ENCODE peak calls at places on chromosomes 2 and 18, in four cellular contexts. C is A549, L is neuronal stem cell, E is GM23248. Z is an unnamed sample.

GRCh38 chr18:2655153-2655953 is at the start of gene SMCHD1:
- DNase-seq in C (peak; percentile 27), L (peak; percentile 83), E (peak; percentile 92), Z (peak; percentile 81)

GRCh38 chr2:120571015-120571728 is 164.5 kb upstream of the GLI2 start:
- DNase-seq in C (no peak), L (no peak), E (no peak), Z (no peak)

GRCh38 chr2:169160926-169161481 is 91.6 kb downstream of the DHRS9 start:
- DNase-seq in C (no peak), L (no peak), E (no peak), Z (no peak)

GRCh38 chr2:98269274-98269673 is 77.0 kb upstream of the CNGA3 start:
- DNase-seq in C (peak; percentile 44), L (peak; percentile 36), E (peak; percentile 73), Z (peak; percentile 86)

GRCh38 chr2:169933124-169933711 is 106.0 kb downstream of the UBR3 start:
- DNase-seq in C (peak; percentile 22), L (no peak), E (peak; percentile 84), Z (peak; percentile 61)

GRCh38 chr2:39142012-39142346 is 21.1 kb upstream of the SOS1 start:
- DNase-seq in C (no peak), L (no peak), E (no peak), Z (no peak)

GRCh38 chr2:203893823-203894222 is 26.3 kb downstream of the CTLA4 start:
- DNase-seq in C (no peak), L (no peak), E (peak; percentile 32), Z (no peak)

GRCh38 chr2:86788881-86789686 is 1.6 kb downstream of the CD8A start:
- DNase-seq in C (no peak), L (no peak), E (peak; percentile 37), Z (peak; percentile 81)

GRCh38 chr2:54008439-54008838 is 37.6 kb upstream of the PSME4 start:
- DNase-seq in C (no peak), L (no peak), E (no peak), Z (no peak)

GRCh38 chr2:67565761-67566160 is 168.6 kb downstream of the ETAA1 start:
- DNase-seq in C (no peak), L (no peak), E (peak; percentile 96), Z (no peak)

GRCh38 chr2:159098374-159098773 is 129.9 kb downstream of the TANC1 start:
- DNase-seq in C (no peak), L (no peak), E (no peak), Z (no peak)
- H3K4me2 ChIP-seq in C (peak overlapping the region; percentile 46), L (no peak overlapping the region), E (no peak overlapping the region), Z (no peak overlapping the region)

DNA sequence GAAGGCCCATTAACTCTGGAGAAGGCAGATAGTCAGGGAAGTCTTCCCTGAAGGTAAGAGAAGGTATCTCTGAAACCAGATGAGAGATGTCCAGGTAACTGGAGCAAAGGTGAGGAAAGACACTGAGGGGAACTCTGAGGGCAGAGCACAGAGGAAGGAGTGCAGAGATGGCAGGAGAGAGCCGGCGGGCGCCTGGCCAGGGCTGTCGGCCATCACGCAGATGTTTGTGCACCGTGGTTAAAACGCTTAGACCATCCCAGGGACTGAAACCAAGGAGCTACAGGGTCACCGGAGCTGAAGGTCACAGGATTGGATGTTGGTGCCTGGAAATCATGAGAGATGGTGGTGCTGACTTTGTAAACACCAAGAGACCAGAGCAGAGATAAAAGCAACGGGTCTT is 55.4 kb downstream of the LAMA1 start:
- DNase-seq in C (no peak), L (no peak), E (no peak), Z (no peak)
- H3K4me2 ChIP-seq in C (no peak overlapping the region), L (no peak overlapping the region), E (no peak overlapping the region), Z (no peak overlapping the region)

DNA sequence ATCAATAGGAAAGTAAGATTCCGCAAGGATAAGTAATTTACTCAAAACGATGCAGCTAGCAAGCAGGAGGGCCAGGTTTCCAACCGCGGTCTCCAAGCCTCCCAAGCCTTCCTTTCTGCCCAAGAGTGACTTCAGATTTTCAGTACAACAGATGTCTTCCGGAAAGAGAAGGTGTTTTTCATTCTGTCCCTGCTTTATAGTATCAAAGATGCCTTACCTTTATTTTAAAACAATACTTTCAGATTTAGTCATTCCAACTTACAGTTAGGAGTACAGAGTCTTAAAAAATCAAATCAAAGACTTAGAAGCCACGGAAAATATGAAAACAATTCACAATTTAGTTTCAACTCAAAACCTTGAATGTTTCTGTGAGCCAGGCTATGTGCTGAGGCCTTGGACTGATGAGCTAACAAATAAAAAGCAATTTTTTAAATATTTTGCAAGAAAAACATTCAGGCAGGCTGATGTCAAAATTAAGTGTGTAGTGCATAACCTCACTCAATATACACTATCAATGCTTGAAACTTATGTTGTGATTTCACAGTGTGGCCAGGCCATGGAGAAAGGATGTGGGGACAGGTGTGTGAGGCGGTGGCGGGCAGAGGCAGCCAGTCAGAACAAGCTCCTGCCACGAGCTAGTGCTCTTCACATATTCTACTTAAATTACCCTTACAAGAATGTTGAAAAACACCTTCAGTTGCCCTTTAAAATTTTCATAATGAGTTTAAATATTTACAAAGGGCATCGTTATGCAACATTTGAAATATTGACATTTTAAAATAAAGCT is 43.4 kb downstream of the CYB5A start:
- DNase-seq in C (no peak), L (no peak), E (no peak), Z (no peak)
- H3K4me2 ChIP-seq in C (peak overlapping the region; percentile 54), L (no peak overlapping the region), E (no peak overlapping the region), Z (no peak overlapping the region)

GRCh38 chr2:182103531-182103930 is 117.9 kb downstream of the PPP1R1C start:
- DNase-seq in C (no peak), L (peak; percentile 15), E (peak; percentile 19), Z (peak; percentile 7)

GRCh38 chr2:182098648-182099047 is 113.0 kb downstream of the PPP1R1C start:
- DNase-seq in C (no peak), L (no peak), E (no peak), Z (no peak)

GRCh38 chr2:182101263-182101662 is 115.6 kb downstream of the PPP1R1C start:
- DNase-seq in C (no peak), L (no peak), E (peak; percentile 3), Z (peak; percentile 59)

DNA sequence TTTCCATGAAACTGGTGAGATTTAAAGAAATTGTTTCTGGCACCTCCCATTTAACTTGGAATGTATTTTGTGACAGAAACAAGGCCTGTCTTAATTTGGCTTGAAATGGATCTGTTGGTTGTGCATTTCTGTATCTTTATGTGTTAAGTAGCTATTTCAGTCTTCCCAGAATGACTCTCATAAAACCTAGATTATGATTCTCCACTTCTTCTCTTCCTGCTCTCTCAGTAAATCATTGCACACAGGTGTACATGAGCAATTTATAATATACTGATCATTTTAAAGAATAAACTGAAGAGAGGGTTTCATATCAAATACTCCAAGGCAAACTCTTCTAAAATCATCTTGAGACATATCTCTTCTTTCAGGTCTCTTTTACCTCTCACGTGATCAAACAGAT is 111.9 kb downstream of the PPP1R1C start:
- DNase-seq in C (no peak), L (no peak), E (no peak), Z (no peak)
- H3K4me2 ChIP-seq in C (no peak overlapping the region), L (no peak overlapping the region), E (no peak overlapping the region), Z (no peak overlapping the region)

DNA sequence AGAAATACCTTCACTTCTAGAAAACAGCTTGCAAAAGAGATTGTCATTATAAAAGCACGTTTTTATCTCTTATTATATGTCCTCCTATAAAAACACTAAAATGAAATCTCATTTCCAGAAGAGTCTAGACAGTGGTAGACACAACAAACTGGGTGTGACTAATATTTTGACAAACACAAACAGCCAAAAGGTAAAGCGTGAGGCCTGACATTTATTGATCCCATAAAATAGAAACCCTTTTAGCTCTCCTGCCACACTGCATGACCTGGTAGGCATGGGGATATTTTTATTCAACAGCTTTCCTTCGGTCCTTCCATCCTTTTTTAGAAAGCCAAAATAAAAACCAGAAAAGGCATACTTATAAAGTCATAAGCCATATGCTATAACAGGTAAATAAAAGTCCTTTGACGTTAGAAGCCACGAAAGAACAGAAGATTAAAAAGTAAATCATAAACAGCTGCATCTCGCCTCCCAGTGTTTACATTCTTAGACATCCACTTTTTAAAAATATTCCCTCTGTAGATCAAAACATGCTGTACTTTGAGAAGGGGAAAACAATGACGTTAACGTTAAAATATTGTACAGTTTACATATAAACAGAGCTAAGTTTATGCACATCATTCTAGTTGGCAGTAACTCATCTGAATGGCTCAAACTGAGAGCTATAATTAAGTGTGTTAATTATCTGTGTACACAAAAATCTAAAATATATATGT is 44.6 kb downstream of the IRS1 start:
- DNase-seq in C (no peak), L (no peak), E (peak; percentile 16), Z (no peak)
- H3K4me2 ChIP-seq in C (peak overlapping the region; percentile 78), L (no peak overlapping the region), E (peak overlapping the region; percentile 69), Z (no peak overlapping the region)

GRCh38 chr18:62741584-62741983 is 26.2 kb downstream of the PHLPP1 start:
- DNase-seq in C (no peak), L (no peak), E (no peak), Z (no peak)

GRCh38 chr18:62741118-62741566 is 25.8 kb downstream of the PHLPP1 start:
- DNase-seq in C (peak; percentile 44), L (no peak), E (peak; percentile 61), Z (peak; percentile 66)

GRCh38 chr18:62739911-62740310 is 24.6 kb downstream of the PHLPP1 start:
- DNase-seq in C (no peak), L (no peak), E (no peak), Z (no peak)

GRCh38 chr18:62745089-62745751 is 29.9 kb downstream of the PHLPP1 start:
- DNase-seq in C (no peak), L (no peak), E (no peak), Z (no peak)

GRCh38 chr18:62744076-62744705 is 28.9 kb downstream of the PHLPP1 start:
- DNase-seq in C (no peak), L (no peak), E (peak; percentile 47), Z (peak; percentile 43)
- H3K4me2 ChIP-seq in C (peak overlapping the region; percentile 32), L (no peak overlapping the region), E (peak overlapping the region; percentile 10), Z (peak overlapping the region; percentile 8)

GRCh38 chr2:240916571-240917008 is 10.5 kb downstream of the CROCC2 start:
- DNase-seq in C (peak; percentile 79), L (no peak), E (peak; percentile 97), Z (peak; percentile 74)
- H3K4me2 ChIP-seq in C (peak overlapping the region; percentile 80), L (peak overlapping the region; percentile 73), E (peak overlapping the region; percentile 29), Z (peak overlapping the region; percentile 82)

GRCh38 chr2:239663364-239663924 is 262.6 kb upstream of the HDAC4 start:
- DNase-seq in C (no peak), L (no peak), E (no peak), Z (no peak)
- H3K4me2 ChIP-seq in C (no peak overlapping the region), L (no peak overlapping the region), E (no peak overlapping the region), Z (no peak overlapping the region)

GRCh38 chr18:13570216-13570615 is 156.1 kb downstream of the FAM210A start:
- DNase-seq in C (no peak), L (no peak), E (no peak), Z (no peak)
- H3K4me2 ChIP-seq in C (no peak overlapping the region), L (no peak overlapping the region), E (no peak overlapping the region), Z (no peak overlapping the region)

Z was measured in GM23338.